ENCODE peak calls at places on chromosomes 13 and 19, in nine cellular contexts. I is tibial artery; Y is naive thymus-derived CD8-positive, alpha-beta T cell; G is activated CD4-positive, CD25-positive, alpha-beta regulatory T cell; B is IMR-90; T is foreskin fibroblast; Z is activated B cell treated with CpG ODN at 0.5 μM for 24 hours; F is activated T-cell treated with anti-CD3 and anti-CD28 coated beads, Interleukin-2, amount 50 U/mL, for 72 hours; E is stimulated activated naive CD4-positive, alpha-beta T cell. Q is an unnamed sample.

GRCh38 chr13:23506071-23506820 is 64.0 kb upstream of the TNFRSF19 start:
- DNase-seq in Z (no peak), Y (no peak), F (no peak), G (no peak), T (peak; percentile 41), B (peak; percentile 39), E (no peak), I (no peak), Q (peak; percentile 77)

GRCh38 chr19:8065489-8066261 is 13.1 kb downstream of the CCL25 start:
- DNase-seq in Y (no peak), F (peak; percentile 25), G (no peak), T (no peak), B (no peak), E (no peak), I (no peak), Z (no peak), Q (no peak)

GRCh38 chr19:49638360-49638759 is 1.6 kb downstream of the RRAS start:
- DNase-seq in B (no peak), Y (no peak), I (no peak), E (no peak), Z (no peak), G (no peak), T (no peak), F (no peak), Q (no peak)

GRCh38 chr13:100209857-100210580 is 121.1 kb downstream of the PCCA start:
- DNase-seq in B (peak; percentile 82), I (no peak), Z (no peak), T (peak; percentile 45), Y (no peak), E (no peak), F (no peak), G (no peak), Q (peak; percentile 29)

GRCh38 chr19:2693492-2693891 is 9.0 kb downstream of the GNG7 start:
- DNase-seq in F (no peak), I (no peak), Z (no peak), Y (no peak), E (no peak), T (no peak), B (no peak), G (no peak), Q (no peak)

GRCh38 chr19:16363133-16363851 is 38.7 kb downstream of the KLF2 start:
- DNase-seq in I (no peak), Y (no peak), E (no peak), B (no peak), Z (no peak), F (no peak), T (no peak), G (no peak), Q (no peak)

GRCh38 chr19:52991021-52991420 is 22.7 kb upstream of the ERVV-1 start:
- DNase-seq in F (no peak), T (no peak), G (no peak), Y (no peak), I (no peak), B (no peak), E (no peak), Z (no peak), Q (no peak)

GRCh38 chr19:2793577-2793976 is 8.3 kb downstream of the THOP1 start:
- DNase-seq in Y (no peak), E (no peak), B (no peak), F (no peak), G (no peak), I (no peak), Z (no peak), T (no peak), Q (no peak)

GRCh38 chr13:113863511-113864302 is at the start of gene GAS6:
- DNase-seq in E (no peak), Z (no peak), Y (no peak), G (no peak), I (no peak), T (peak; percentile 51), F (peak; percentile 32), B (no peak), Q (no peak)

GRCh38 chr19:7426986-7427385 is 61.8 kb downstream of the PEX11G start:
- DNase-seq in T (no peak), E (no peak), I (no peak), F (peak; percentile 52), G (no peak), Y (no peak), B (no peak), Z (no peak), Q (no peak)

GRCh38 chr19:10292206-10292788 is 2.5 kb downstream of the ICAM5 start:
- DNase-seq in Y (peak; percentile 54), T (peak; percentile 84), I (peak; percentile 71), Z (peak; percentile 50), F (peak; percentile 88), B (peak; percentile 78), E (peak; percentile 55), G (peak; percentile 32), Q (no peak)

GRCh38 chr19:54518844-54519243 is 16.2 kb downstream of the LAIR2 start:
- DNase-seq in T (no peak), Y (no peak), G (no peak), E (no peak), Z (no peak), I (no peak), F (peak; percentile 61), B (no peak), Q (no peak)

GRCh38 chr13:71759506-71760225 is 107.3 kb downstream of the DACH1 start:
- DNase-seq in G (no peak), E (no peak), T (no peak), B (no peak), F (no peak), I (no peak), Y (no peak), Z (no peak), Q (no peak)

GRCh38 chr19:5978606-5979552 is 939 bp upstream of the RANBP3 start:
- DNase-seq in I (no peak), F (no peak), E (no peak), Z (no peak), G (no peak), Y (no peak), T (no peak), B (no peak), Q (no peak)

GRCh38 chr19:1235625-1236538 is 1.9 kb downstream of the CBARP start:
- DNase-seq in E (no peak), F (no peak), G (no peak), I (no peak), Z (no peak), Y (no peak), B (peak; percentile 50), T (no peak), Q (no peak)

GRCh38 chr19:14413765-14414171 is 5.4 kb downstream of the DDX39A start:
- DNase-seq in Y (no peak), F (no peak), I (no peak), G (no peak), E (no peak), B (peak; percentile 50), Z (no peak), T (no peak), Q (no peak)

GRCh38 chr19:46924874-46925547 is 64.2 kb downstream of the ARHGAP35 start:
- DNase-seq in E (no peak), F (no peak), G (no peak), Y (no peak), B (no peak), I (no peak), T (no peak), Z (no peak), Q (no peak)

GRCh38 chr19:52638601-52639000 is 446 bp upstream of the ZNF83 start:
- DNase-seq in Z (no peak), F (peak; percentile 4), I (peak; percentile 20), T (no peak), G (no peak), Y (no peak), B (peak; percentile 69), E (no peak), Q (no peak)

GRCh38 chr13:98821372-98822237 is 69.1 kb upstream of the SLC15A1 start:
- DNase-seq in Y (no peak), G (no peak), Z (no peak), T (peak; percentile 44), I (peak; percentile 49), E (no peak), B (no peak), F (no peak), Q (no peak)

GRCh38 chr13:87344176-87344575 is 327.0 kb upstream of the SLITRK5 start:
- DNase-seq in Y (no peak), Z (no peak), F (no peak), T (no peak), G (no peak), E (no peak), B (no peak), I (no peak), Q (no peak)

GRCh38 chr13:98879965-98880364 is 97.9 kb downstream of the DOCK9 start:
- DNase-seq in I (no peak), Z (no peak), Y (no peak), E (no peak), T (no peak), B (no peak), G (no peak), F (no peak), Q (no peak)

GRCh38 chr13:71290963-71291937 is 575.8 kb downstream of the DACH1 start:
- DNase-seq in Y (peak; percentile 35), B (peak; percentile 1), E (peak; percentile 39), I (no peak), T (no peak), Z (no peak), F (peak; percentile 47), G (no peak), Q (peak; percentile 1)

GRCh38 chr19:18290250-18291018 is 9.0 kb upstream of the JUND start:
- DNase-seq in E (peak; percentile 64), B (peak; percentile 52), G (peak; percentile 77), Z (peak; percentile 83), T (no peak), I (no peak), Y (peak; percentile 87), F (peak; percentile 99), Q (no peak)

GRCh38 chr19:14826006-14826405 is 9.0 kb downstream of the OR7A5 start:
- DNase-seq in G (no peak), I (no peak), T (no peak), Y (no peak), E (no peak), F (no peak), B (no peak), Z (no peak), Q (no peak)